ENCODE peak calls at places on chromosome 13, in four cellular contexts. F, Z, O and K are unnamed samples.

GRCh38 chr13:106503730-106504129 is 31.7 kb downstream of the EFNB2 start:
- DNase-seq in F (peak; percentile 34), Z (no peak), O (no peak), K (no peak)

GRCh38 chr13:22455036-22455435 is 725.7 kb upstream of the SGCG start:
- DNase-seq in F (no peak), Z (no peak), O (no peak), K (no peak)

GRCh38 chr13:112346173-112346898 is 29.8 kb upstream of the SPACA7 start:
- DNase-seq in F (no peak), Z (no peak), O (no peak), K (no peak)

GRCh38 chr13:102195566-102196462 is 206.0 kb downstream of the FGF14 start:
- DNase-seq in F (peak; percentile 47), Z (no peak), O (no peak), K (no peak)

GRCh38 chr13:84896128-84896527 is 903.1 kb downstream of the SLITRK6 start:
- DNase-seq in F (peak; percentile 61), Z (peak; percentile 65), O (no peak), K (no peak)

GRCh38 chr13:107531816-107532215 is 683.5 kb downstream of the LIG4 start:
- DNase-seq in F (no peak), Z (no peak), O (no peak), K (no peak)

GRCh38 chr13:80473695-80474094 is 132.8 kb upstream of the SPRY2 start:
- DNase-seq in F (peak; percentile 18), Z (peak; percentile 71), O (no peak), K (no peak)

GRCh38 chr13:52345048-52345447 is 60.9 kb downstream of the THSD1 start:
- DNase-seq in F (peak; percentile 47), Z (no peak), O (no peak), K (no peak)

GRCh38 chr13:51315658-51316057 is 23.8 kb upstream of the SERPINE3 start:
- DNase-seq in F (no peak), Z (no peak), O (no peak), K (no peak)

GRCh38 chr13:109180905-109181425 is 551.6 kb downstream of the MYO16 start:
- DNase-seq in F (peak; percentile 90), Z (no peak), O (no peak), K (no peak)

GRCh38 chr13:38309397-38309796 is 40.3 kb upstream of the UFM1 start:
- DNase-seq in F (no peak), Z (no peak), O (no peak), K (no peak)

GRCh38 chr13:57739089-57739488 is 107.5 kb downstream of the PCDH17 start:
- DNase-seq in F (no peak), Z (no peak), O (no peak), K (no peak)

GRCh38 chr13:48527955-48528354 is 4.9 kb downstream of the RCBTB2 start:
- DNase-seq in F (no peak), Z (no peak), O (no peak), K (no peak)

GRCh38 chr13:41700790-41701310 is 243.5 kb downstream of the RGCC start:
- DNase-seq in F (peak; percentile 66), Z (peak; percentile 24), O (no peak), K (no peak)

GRCh38 chr13:111542530-111543341 is 222.3 kb downstream of the TEX29 start:
- DNase-seq in F (no peak), Z (no peak), O (no peak), K (no peak)

GRCh38 chr13:110448677-110449076 is 112.8 kb downstream of the RAB20 start:
- DNase-seq in F (no peak), Z (no peak), O (no peak), K (no peak)

GRCh38 chr13:62320731-62321130 is 905.1 kb upstream of the PCDH20 start:
- DNase-seq in F (no peak), Z (no peak), O (no peak), K (no peak)

GRCh38 chr13:111540486-111540885 is 220.0 kb downstream of the TEX29 start:
- DNase-seq in F (no peak), Z (no peak), O (no peak), K (no peak)

GRCh38 chr13:84630486-84630885 is 748.2 kb upstream of the SLITRK1 start:
- DNase-seq in F (no peak), Z (no peak), O (no peak), K (no peak)

GRCh38 chr13:99659234-99659633 is 158.0 kb downstream of the TM9SF2 start:
- DNase-seq in F (no peak), Z (no peak), O (no peak), K (no peak)

GRCh38 chr13:99353836-99354235 is 46.6 kb upstream of the GPR183 start:
- DNase-seq in F (peak; percentile 46), Z (no peak), O (no peak), K (no peak)

GRCh38 chr13:90270231-90270630 is 1077.3 kb upstream of the MIR17HG start:
- DNase-seq in F (no peak), Z (no peak), O (no peak), K (no peak)

GRCh38 chr13:59641758-59642157 is 522.0 kb downstream of the DIAPH3 start:
- DNase-seq in F (no peak), Z (no peak), O (no peak), K (no peak)

GRCh38 chr13:91346062-91346461 is 1.4 kb upstream of the MIR17HG start:
- DNase-seq in F (no peak), Z (no peak), O (no peak), K (no peak)

GRCh38 chr13:24632382-24633121 is 47.7 kb upstream of the ATP12A start:
- DNase-seq in F (no peak), Z (no peak), O (no peak), K (no peak)

GRCh38 chr13:77150651-77151050 is 123.7 kb upstream of the FBXL3 start:
- DNase-seq in F (peak; percentile 41), Z (no peak), O (no peak), K (no peak)

DNA sequence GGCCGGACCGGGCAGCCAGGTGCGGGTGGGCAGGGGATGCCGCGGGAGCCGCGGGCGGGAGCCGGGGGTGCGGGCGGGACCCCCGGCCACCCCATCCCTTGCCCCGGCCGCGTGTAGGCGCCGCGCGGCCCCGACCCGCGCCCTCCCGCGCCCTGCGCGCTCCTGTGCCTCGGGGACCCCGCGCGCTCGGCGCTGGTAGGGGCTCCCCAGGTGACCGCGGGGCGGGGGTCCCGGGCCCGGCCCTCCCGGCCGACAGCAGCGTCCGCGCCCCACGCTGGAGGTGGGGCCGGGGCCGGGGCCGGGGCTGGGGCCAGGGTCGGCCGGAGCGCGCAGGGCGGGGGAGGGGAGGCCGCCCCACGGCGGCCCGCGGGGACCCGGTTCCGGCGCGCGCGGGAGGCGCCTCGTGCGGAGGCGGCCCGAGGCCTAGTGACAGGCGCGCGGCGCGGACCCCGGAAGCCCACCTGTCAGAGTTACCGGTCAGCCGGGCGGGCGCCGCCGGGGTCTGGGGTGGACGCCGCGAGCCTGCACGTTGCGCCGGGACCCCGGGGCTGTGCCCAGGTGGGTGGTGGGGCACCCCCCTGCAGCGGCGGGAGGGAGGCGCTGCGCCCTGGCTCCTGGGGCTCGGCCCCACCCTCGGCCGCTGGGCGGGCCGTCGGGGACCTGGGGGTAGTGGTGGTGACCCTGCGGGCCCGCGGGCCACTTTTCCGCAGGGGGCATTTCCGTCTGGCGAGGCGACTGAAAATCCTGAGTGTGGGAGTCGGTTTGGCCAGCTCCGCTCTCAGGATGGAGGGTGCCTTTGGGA is 518 bp downstream of the TFDP1 start:
- DNase-seq in F (no peak), Z (peak; percentile 9), O (peak; percentile 48), K (no peak)
- TF ChIP-seq POLR2A in F (no peak), Z (no peak), O (no peak), K (no peak)

DNA sequence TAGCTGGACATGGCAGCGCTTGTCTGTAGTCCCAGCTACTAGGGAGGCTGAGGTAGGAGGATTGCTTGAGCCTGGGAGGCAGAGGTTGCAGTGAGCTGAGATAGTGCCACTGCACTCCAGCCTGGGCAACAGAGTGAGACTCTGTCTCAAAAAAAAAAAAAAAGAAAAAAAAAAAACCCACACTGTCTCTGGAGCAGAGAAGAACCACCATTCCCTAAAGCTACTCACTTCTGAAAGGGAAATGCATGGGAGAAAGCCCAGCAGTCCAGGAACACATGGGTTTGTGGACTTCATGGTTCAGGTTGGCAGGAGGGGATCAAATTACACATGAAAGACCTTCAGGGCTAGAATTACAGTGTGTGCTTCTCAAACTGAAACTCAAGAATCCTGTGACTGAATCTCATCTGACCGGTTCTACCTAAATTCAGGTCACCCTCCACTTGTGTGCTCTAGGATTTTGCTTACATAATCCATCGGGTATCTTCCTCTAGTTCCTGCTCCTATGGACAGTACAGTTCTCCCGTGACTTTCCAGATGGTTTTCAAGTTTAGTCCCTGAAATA is 30.2 kb upstream of the CPB2 start:
- DNase-seq in F (peak; percentile 2), Z (no peak), O (no peak), K (no peak)
- TF ChIP-seq POLR2A in F (no peak), Z (no peak), O (no peak), K (no peak)

GRCh38 chr13:50129065-50129922 is 114.0 kb downstream of the KCNRG start:
- DNase-seq in F (no peak), Z (no peak), O (no peak), K (peak; percentile 35)
- TF ChIP-seq POLR2A in F (no peak), Z (no peak), O (no peak), K (no peak)

GRCh38 chr13:27622102-27622820 is 569 bp downstream of the POLR1D start:
- DNase-seq in F (peak; percentile 13), Z (peak; percentile 20), O (no peak), K (no peak)
- TF ChIP-seq POLR2A in F (no peak), Z (no peak), O (no peak), K (no peak)